ENCODE peak calls at places on chromosomes 1 and 21, in five cellular contexts. One of them, this sample, is unnamed.

GRCh38 chr1:906532-907420 is 16.9 kb upstream of the SAMD11 start:
- DNase-seq in A549: peak
- DNase-seq in right cardiac atrium: peak
- DNase-seq in psoas muscle: peak
- DNase-seq in pancreas: peak
- DNase-seq in this sample: peak

GRCh38 chr1:93150729-93151128 is 29.5 kb downstream of the TMED5 start:
- DNase-seq in A549: no peak
- DNase-seq in right cardiac atrium: no peak
- DNase-seq in psoas muscle: no peak
- DNase-seq in pancreas: no peak
- DNase-seq in this sample: no peak

GRCh38 chr1:172777767-172778166 is 118.9 kb downstream of the FASLG start:
- DNase-seq in A549: no peak
- DNase-seq in right cardiac atrium: no peak
- DNase-seq in psoas muscle: no peak
- DNase-seq in pancreas: no peak
- DNase-seq in this sample: no peak

GRCh38 chr1:47725000-47725731 is 272.0 kb downstream of the TRABD2B start:
- DNase-seq in A549: peak
- DNase-seq in right cardiac atrium: peak
- DNase-seq in psoas muscle: no peak
- DNase-seq in pancreas: peak
- DNase-seq in this sample: no peak

GRCh38 chr1:91948097-91948496 is 1.1 kb upstream of the BRDT start:
- DNase-seq in A549: no peak
- DNase-seq in right cardiac atrium: no peak
- DNase-seq in psoas muscle: no peak
- DNase-seq in pancreas: no peak
- DNase-seq in this sample: no peak

GRCh38 chr1:234582626-234583354 is 27.2 kb downstream of the IRF2BP2 start:
- DNase-seq in A549: no peak
- DNase-seq in right cardiac atrium: peak
- DNase-seq in psoas muscle: peak
- DNase-seq in pancreas: no peak
- DNase-seq in this sample: no peak

GRCh38 chr1:169348356-169349036 is 19.1 kb downstream of the NME7 start:
- DNase-seq in A549: peak
- DNase-seq in right cardiac atrium: no peak
- DNase-seq in psoas muscle: no peak
- DNase-seq in pancreas: no peak
- DNase-seq in this sample: no peak

GRCh38 chr21:45383111-45383614 is 21.8 kb upstream of the COL18A1 start:
- DNase-seq in A549: no peak
- DNase-seq in right cardiac atrium: peak
- DNase-seq in psoas muscle: peak
- DNase-seq in pancreas: peak
- DNase-seq in this sample: peak

GRCh38 chr1:169886931-169887330 is 6.8 kb downstream of the SCYL3 start:
- DNase-seq in A549: no peak
- DNase-seq in right cardiac atrium: no peak
- DNase-seq in psoas muscle: no peak
- DNase-seq in pancreas: no peak
- DNase-seq in this sample: no peak

GRCh38 chr1:109802136-109802900 is 38.6 kb upstream of the EPS8L3 start:
- DNase-seq in A549: no peak
- DNase-seq in right cardiac atrium: no peak
- DNase-seq in psoas muscle: no peak
- DNase-seq in pancreas: no peak
- DNase-seq in this sample: no peak

GRCh38 chr1:85616011-85616705 is 35.6 kb downstream of the CCN1 start:
- DNase-seq in A549: no peak
- DNase-seq in right cardiac atrium: peak
- DNase-seq in psoas muscle: no peak
- DNase-seq in pancreas: peak
- DNase-seq in this sample: no peak

GRCh38 chr1:5758859-5759578 is 233.2 kb downstream of the NPHP4 start:
- DNase-seq in A549: no peak
- DNase-seq in right cardiac atrium: no peak
- DNase-seq in psoas muscle: no peak
- DNase-seq in pancreas: no peak
- DNase-seq in this sample: no peak

GRCh38 chr1:167899253-167899681 is 14.7 kb downstream of the ADCY10 start:
- DNase-seq in A549: no peak
- DNase-seq in right cardiac atrium: peak
- DNase-seq in psoas muscle: peak
- DNase-seq in pancreas: no peak
- DNase-seq in this sample: peak

GRCh38 chr1:19643113-19643512 is 998 bp upstream of the NBL1 start:
- DNase-seq in A549: peak
- DNase-seq in right cardiac atrium: no peak
- DNase-seq in psoas muscle: no peak
- DNase-seq in pancreas: no peak
- DNase-seq in this sample: no peak

GRCh38 chr21:41627428-41627827 is 119.5 kb upstream of the TMPRSS2 start:
- DNase-seq in A549: no peak
- DNase-seq in right cardiac atrium: no peak
- DNase-seq in psoas muscle: no peak
- DNase-seq in pancreas: no peak
- DNase-seq in this sample: no peak

GRCh38 chr1:46725736-46726108 is 6.8 kb upstream of the EFCAB14 start:
- DNase-seq in A549: no peak
- DNase-seq in right cardiac atrium: no peak
- DNase-seq in psoas muscle: no peak
- DNase-seq in pancreas: no peak
- DNase-seq in this sample: no peak

GRCh38 chr1:229098903-229099578 is 171.9 kb upstream of the RAB4A start:
- DNase-seq in A549: no peak
- DNase-seq in right cardiac atrium: no peak
- DNase-seq in psoas muscle: no peak
- DNase-seq in pancreas: no peak
- DNase-seq in this sample: no peak

GRCh38 chr21:41360072-41360821 is 1.6 kb upstream of the MX2 start:
- DNase-seq in A549: no peak
- DNase-seq in right cardiac atrium: no peak
- DNase-seq in psoas muscle: peak
- DNase-seq in pancreas: no peak
- DNase-seq in this sample: peak

GRCh38 chr1:113905435-113905861 is 322 bp downstream of the DCLRE1B start:
- DNase-seq in A549: no peak
- DNase-seq in right cardiac atrium: peak
- DNase-seq in psoas muscle: no peak
- DNase-seq in pancreas: peak
- DNase-seq in this sample: no peak

GRCh38 chr21:18493420-18493819 is 89.8 kb upstream of the TMPRSS15 start:
- DNase-seq in A549: no peak
- DNase-seq in right cardiac atrium: no peak
- DNase-seq in psoas muscle: no peak
- DNase-seq in pancreas: no peak
- DNase-seq in this sample: no peak

GRCh38 chr1:96519851-96520281 is 201.7 kb upstream of the PTBP2 start:
- DNase-seq in A549: no peak
- DNase-seq in right cardiac atrium: no peak
- DNase-seq in psoas muscle: no peak
- DNase-seq in pancreas: no peak
- DNase-seq in this sample: no peak

GRCh38 chr21:36698160-36699025 is 522 bp upstream of the SIM2 start:
- DNase-seq in A549: peak
- DNase-seq in right cardiac atrium: no peak
- DNase-seq in psoas muscle: no peak
- DNase-seq in pancreas: peak
- DNase-seq in this sample: no peak

GRCh38 chr1:168729405-168729802 is 398 bp upstream of the DPT start:
- DNase-seq in A549: no peak
- DNase-seq in right cardiac atrium: no peak
- DNase-seq in psoas muscle: no peak
- DNase-seq in pancreas: no peak
- DNase-seq in this sample: no peak

GRCh38 chr1:177340601-177341067 is 169.9 kb downstream of the BRINP2 start:
- DNase-seq in A549: no peak
- DNase-seq in right cardiac atrium: no peak
- DNase-seq in psoas muscle: no peak
- DNase-seq in pancreas: no peak
- DNase-seq in this sample: no peak

GRCh38 chr1:113542221-113542701 is 151.9 kb downstream of the MAGI3 start:
- DNase-seq in A549: peak
- DNase-seq in right cardiac atrium: no peak
- DNase-seq in psoas muscle: no peak
- DNase-seq in pancreas: no peak
- DNase-seq in this sample: no peak

GRCh38 chr1:27127419-27127818 is 27.5 kb downstream of the SLC9A1 start:
- DNase-seq in A549: no peak
- DNase-seq in right cardiac atrium: no peak
- DNase-seq in psoas muscle: no peak
- DNase-seq in pancreas: no peak
- DNase-seq in this sample: no peak

GRCh38 chr1:980602-981395 is 1.1 kb downstream of the PERM1 start:
- DNase-seq in A549: no peak
- DNase-seq in right cardiac atrium: peak
- DNase-seq in psoas muscle: peak
- DNase-seq in pancreas: peak
- DNase-seq in this sample: peak

GRCh38 chr1:181396171-181396670 is 87.1 kb upstream of the CACNA1E start:
- DNase-seq in A549: no peak
- DNase-seq in right cardiac atrium: no peak
- DNase-seq in psoas muscle: no peak
- DNase-seq in pancreas: no peak
- DNase-seq in this sample: no peak

GRCh38 chr1:64183380-64183984 is 19.9 kb upstream of the UBE2U start:
- DNase-seq in A549: no peak
- DNase-seq in right cardiac atrium: no peak
- DNase-seq in psoas muscle: no peak
- DNase-seq in pancreas: no peak
- DNase-seq in this sample: no peak

GRCh38 chr1:53060580-53060979 is 1.4 kb upstream of the PODN start:
- DNase-seq in A549: no peak
- DNase-seq in right cardiac atrium: no peak
- DNase-seq in psoas muscle: peak
- DNase-seq in pancreas: no peak
- DNase-seq in this sample: peak

DNA sequence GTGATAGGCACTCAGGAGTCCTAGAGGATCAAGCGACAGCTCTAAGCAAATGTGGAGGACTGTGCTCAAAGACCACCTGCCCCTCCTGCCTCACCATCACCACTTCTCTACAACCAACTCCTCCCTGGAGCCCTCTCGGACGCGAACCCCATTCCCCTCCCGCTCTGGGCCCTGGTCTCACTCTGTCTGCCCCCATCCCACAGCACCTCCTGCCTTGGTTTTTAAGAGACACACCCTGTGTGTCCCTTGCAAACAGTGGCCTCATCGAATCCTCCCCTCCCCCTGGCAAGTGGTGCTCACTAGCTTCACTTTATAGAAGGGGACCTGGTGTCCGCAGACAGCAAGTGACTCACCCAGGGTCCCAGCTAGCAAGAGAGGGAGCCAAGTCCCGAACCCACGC is 28.8 kb downstream of the EPHA8 start:
- DNase-seq in A549: no peak
- DNase-seq in right cardiac atrium: no peak
- DNase-seq in psoas muscle: no peak
- DNase-seq in pancreas: no peak
- DNase-seq in this sample: no peak
- H3K27ac ChIP-seq in A549: no peak
- H3K27ac ChIP-seq in right cardiac atrium: no peak
- H3K27ac ChIP-seq in psoas muscle: no peak
- H3K27ac ChIP-seq in pancreas: no peak
- H3K27ac ChIP-seq in this sample: no peak

GRCh38 chr1:37795340-37796110 is 1.9 kb downstream of the MANEAL start:
- DNase-seq in A549: no peak
- DNase-seq in right cardiac atrium: peak
- DNase-seq in psoas muscle: peak
- DNase-seq in pancreas: peak
- DNase-seq in this sample: no peak
- H3K27ac ChIP-seq in A549: no peak
- H3K27ac ChIP-seq in right cardiac atrium: no peak
- H3K27ac ChIP-seq in psoas muscle: no peak
- H3K27ac ChIP-seq in pancreas: no peak
- H3K27ac ChIP-seq in this sample: no peak

GRCh38 chr1:12769976-12770505 is 3.5 kb upstream of the PRAMEF12 start:
- DNase-seq in A549: no peak
- DNase-seq in right cardiac atrium: no peak
- DNase-seq in psoas muscle: no peak
- DNase-seq in pancreas: no peak
- DNase-seq in this sample: no peak
- H3K27ac ChIP-seq in A549: no peak
- H3K27ac ChIP-seq in right cardiac atrium: no peak
- H3K27ac ChIP-seq in psoas muscle: no peak
- H3K27ac ChIP-seq in pancreas: no peak
- H3K27ac ChIP-seq in this sample: no peak

DNA sequence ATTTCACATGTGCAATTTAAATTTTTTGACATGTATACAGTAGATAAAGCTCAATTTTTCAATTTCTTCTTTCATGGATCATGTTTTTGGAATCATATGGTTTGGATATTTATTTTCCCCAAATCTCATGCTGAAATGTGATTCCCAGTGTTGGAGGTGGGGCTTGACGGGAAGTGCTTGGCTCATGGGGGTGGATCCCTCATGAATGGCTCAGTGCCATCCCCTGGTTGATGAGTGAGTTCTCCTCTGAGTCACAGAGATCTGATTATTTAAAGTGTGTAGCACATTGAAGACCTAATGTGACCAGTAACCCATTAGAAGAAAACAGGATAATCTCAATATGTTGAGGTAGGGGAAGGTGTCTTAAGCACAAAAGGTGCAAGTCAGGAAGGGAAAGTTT is 9.1 kb upstream of the IFI16 start:
- DNase-seq in A549: peak
- DNase-seq in right cardiac atrium: peak
- DNase-seq in psoas muscle: peak
- DNase-seq in pancreas: no peak
- DNase-seq in this sample: peak
- H3K27ac ChIP-seq in A549: no peak
- H3K27ac ChIP-seq in right cardiac atrium: no peak
- H3K27ac ChIP-seq in psoas muscle: peak
- H3K27ac ChIP-seq in pancreas: peak
- H3K27ac ChIP-seq in this sample: peak

GRCh38 chr1:67019600-67020136 is 34.3 kb downstream of the SLC35D1 start:
- DNase-seq in A549: no peak
- DNase-seq in right cardiac atrium: no peak
- DNase-seq in psoas muscle: no peak
- DNase-seq in pancreas: no peak
- DNase-seq in this sample: no peak
- H3K27ac ChIP-seq in A549: no peak
- H3K27ac ChIP-seq in right cardiac atrium: no peak
- H3K27ac ChIP-seq in psoas muscle: peak
- H3K27ac ChIP-seq in pancreas: peak
- H3K27ac ChIP-seq in this sample: peak

This sample was measured in gastrocnemius medialis.